ENCODE peak calls at places on chromosomes 3 and 15, in six cellular contexts. One of them, this sample, is unnamed.

GRCh38 chr3:40877651-40878463 is 321.4 kb upstream of the CTNNB1 start:
- DNase-seq in sciatic nerve: peak
- DNase-seq in suprapubic skin: peak
- DNase-seq in AG20443: peak
- DNase-seq in iPS-NIHi11: no peak
- DNase-seq in ACHN: no peak
- DNase-seq in this sample: no peak

GRCh38 chr3:127984241-127984975 is 67.8 kb upstream of the SEC61A1 start:
- DNase-seq in suprapubic skin: no peak
- DNase-seq in AG20443: peak
- DNase-seq in iPS-NIHi11: no peak
- DNase-seq in ACHN: no peak
- DNase-seq in sciatic nerve: no peak
- DNase-seq in this sample: no peak

GRCh38 chr15:98657721-98658120 is 9.4 kb downstream of the IGF1R start:
- DNase-seq in AG20443: no peak
- DNase-seq in ACHN: no peak
- DNase-seq in iPS-NIHi11: no peak
- DNase-seq in sciatic nerve: no peak
- DNase-seq in suprapubic skin: no peak
- DNase-seq in this sample: no peak

GRCh38 chr3:197029511-197030167 is at the start of gene MELTF:
- DNase-seq in ACHN: peak
- DNase-seq in sciatic nerve: no peak
- DNase-seq in iPS-NIHi11: peak
- DNase-seq in AG20443: peak
- DNase-seq in suprapubic skin: peak
- DNase-seq in this sample: peak

GRCh38 chr3:172808969-172809546 is 58.5 kb downstream of the ECT2 start:
- DNase-seq in AG20443: no peak
- DNase-seq in sciatic nerve: no peak
- DNase-seq in suprapubic skin: no peak
- DNase-seq in iPS-NIHi11: no peak
- DNase-seq in ACHN: peak
- DNase-seq in this sample: no peak

GRCh38 chr3:79005084-79005483 is 762.7 kb downstream of the ROBO1 start:
- DNase-seq in sciatic nerve: no peak
- DNase-seq in iPS-NIHi11: no peak
- DNase-seq in AG20443: no peak
- DNase-seq in suprapubic skin: no peak
- DNase-seq in ACHN: no peak
- DNase-seq in this sample: no peak

GRCh38 chr3:196979545-196979944 is 10.9 kb upstream of the PIGZ start:
- DNase-seq in AG20443: peak
- DNase-seq in ACHN: no peak
- DNase-seq in suprapubic skin: no peak
- DNase-seq in sciatic nerve: peak
- DNase-seq in iPS-NIHi11: no peak
- DNase-seq in this sample: no peak

GRCh38 chr3:15820911-15821310 is 23.1 kb upstream of the ANKRD28 start:
- DNase-seq in AG20443: peak
- DNase-seq in ACHN: no peak
- DNase-seq in iPS-NIHi11: no peak
- DNase-seq in suprapubic skin: no peak
- DNase-seq in sciatic nerve: no peak
- DNase-seq in this sample: no peak

GRCh38 chr3:51975857-51976549 is 1.1 kb downstream of the ABHD14A start:
- DNase-seq in sciatic nerve: peak
- DNase-seq in iPS-NIHi11: peak
- DNase-seq in suprapubic skin: peak
- DNase-seq in AG20443: peak
- DNase-seq in ACHN: peak
- DNase-seq in this sample: peak

GRCh38 chr15:50774450-50774849 is 8.9 kb upstream of the SPPL2A start:
- DNase-seq in AG20443: no peak
- DNase-seq in sciatic nerve: no peak
- DNase-seq in iPS-NIHi11: no peak
- DNase-seq in ACHN: no peak
- DNase-seq in suprapubic skin: no peak
- DNase-seq in this sample: no peak

GRCh38 chr3:114435733-114436132 is 141.9 kb downstream of the TIGIT start:
- DNase-seq in suprapubic skin: no peak
- DNase-seq in ACHN: no peak
- DNase-seq in sciatic nerve: no peak
- DNase-seq in AG20443: no peak
- DNase-seq in iPS-NIHi11: no peak
- DNase-seq in this sample: no peak

GRCh38 chr15:81101894-81102815 is 31.9 kb upstream of the CFAP161 start:
- DNase-seq in iPS-NIHi11: no peak
- DNase-seq in sciatic nerve: no peak
- DNase-seq in suprapubic skin: no peak
- DNase-seq in ACHN: no peak
- DNase-seq in AG20443: no peak
- DNase-seq in this sample: no peak

GRCh38 chr3:10341901-10342398 is 21.0 kb upstream of the SEC13 start:
- DNase-seq in AG20443: no peak
- DNase-seq in ACHN: no peak
- DNase-seq in sciatic nerve: no peak
- DNase-seq in iPS-NIHi11: no peak
- DNase-seq in suprapubic skin: no peak
- DNase-seq in this sample: no peak

GRCh38 chr3:17639765-17640164 is 102.7 kb downstream of the TBC1D5 start:
- DNase-seq in suprapubic skin: no peak
- DNase-seq in sciatic nerve: no peak
- DNase-seq in AG20443: peak
- DNase-seq in ACHN: peak
- DNase-seq in iPS-NIHi11: no peak
- DNase-seq in this sample: peak

GRCh38 chr15:51382787-51383186 is 41.3 kb downstream of the GLDN start:
- DNase-seq in suprapubic skin: no peak
- DNase-seq in iPS-NIHi11: peak
- DNase-seq in ACHN: peak
- DNase-seq in AG20443: peak
- DNase-seq in sciatic nerve: no peak
- DNase-seq in this sample: peak

GRCh38 chr15:51366911-51367310 is 25.5 kb downstream of the GLDN start:
- DNase-seq in iPS-NIHi11: no peak
- DNase-seq in AG20443: peak
- DNase-seq in ACHN: no peak
- DNase-seq in suprapubic skin: peak
- DNase-seq in sciatic nerve: no peak
- DNase-seq in this sample: no peak

GRCh38 chr15:39132071-39132470 is 448.8 kb upstream of the THBS1 start:
- DNase-seq in AG20443: no peak
- DNase-seq in sciatic nerve: no peak
- DNase-seq in iPS-NIHi11: no peak
- DNase-seq in ACHN: no peak
- DNase-seq in suprapubic skin: no peak
- DNase-seq in this sample: no peak

GRCh38 chr3:47799733-47800132 is 3.2 kb upstream of the DHX30 start:
- DNase-seq in suprapubic skin: no peak
- DNase-seq in iPS-NIHi11: no peak
- DNase-seq in ACHN: peak
- DNase-seq in sciatic nerve: no peak
- DNase-seq in AG20443: no peak
- DNase-seq in this sample: no peak

GRCh38 chr3:197866035-197866434 is 75.0 kb downstream of the LRCH3 start:
- DNase-seq in sciatic nerve: no peak
- DNase-seq in AG20443: no peak
- DNase-seq in suprapubic skin: no peak
- DNase-seq in ACHN: no peak
- DNase-seq in iPS-NIHi11: no peak
- DNase-seq in this sample: no peak

GRCh38 chr15:59501531-59502113 is 63.6 kb downstream of the FAM81A start:
- DNase-seq in AG20443: peak
- DNase-seq in ACHN: peak
- DNase-seq in sciatic nerve: no peak
- DNase-seq in iPS-NIHi11: peak
- DNase-seq in suprapubic skin: no peak
- DNase-seq in this sample: peak

GRCh38 chr3:37150621-37151020 is 23.8 kb downstream of the LRRFIP2 start:
- DNase-seq in iPS-NIHi11: no peak
- DNase-seq in sciatic nerve: no peak
- DNase-seq in suprapubic skin: no peak
- DNase-seq in AG20443: no peak
- DNase-seq in ACHN: no peak
- DNase-seq in this sample: no peak

GRCh38 chr3:38538773-38539353 is 42.7 kb downstream of the EXOG start:
- DNase-seq in AG20443: no peak
- DNase-seq in suprapubic skin: no peak
- DNase-seq in sciatic nerve: no peak
- DNase-seq in iPS-NIHi11: no peak
- DNase-seq in ACHN: no peak
- DNase-seq in this sample: no peak

GRCh38 chr3:120275553-120276092 is 9.4 kb downstream of the GPR156 start:
- DNase-seq in AG20443: no peak
- DNase-seq in ACHN: no peak
- DNase-seq in suprapubic skin: no peak
- DNase-seq in iPS-NIHi11: no peak
- DNase-seq in sciatic nerve: no peak
- DNase-seq in this sample: no peak

GRCh38 chr3:123953735-123954134 is 7.3 kb downstream of the CCDC14 start:
- DNase-seq in AG20443: no peak
- DNase-seq in iPS-NIHi11: no peak
- DNase-seq in suprapubic skin: no peak
- DNase-seq in ACHN: no peak
- DNase-seq in sciatic nerve: no peak
- DNase-seq in this sample: no peak

GRCh38 chr15:98002874-98003273 is 42.4 kb downstream of the ARRDC4 start:
- DNase-seq in ACHN: no peak
- DNase-seq in suprapubic skin: no peak
- DNase-seq in AG20443: no peak
- DNase-seq in sciatic nerve: no peak
- DNase-seq in iPS-NIHi11: no peak
- DNase-seq in this sample: no peak

GRCh38 chr3:50095352-50095998 is 6.8 kb downstream of the RBM5 start:
- DNase-seq in AG20443: no peak
- DNase-seq in suprapubic skin: no peak
- DNase-seq in ACHN: no peak
- DNase-seq in iPS-NIHi11: no peak
- DNase-seq in sciatic nerve: no peak
- DNase-seq in this sample: peak

GRCh38 chr3:52084954-52085730 is 28.8 kb upstream of the DUSP7 start:
- DNase-seq in iPS-NIHi11: no peak
- DNase-seq in ACHN: no peak
- DNase-seq in sciatic nerve: no peak
- DNase-seq in suprapubic skin: no peak
- DNase-seq in AG20443: no peak
- DNase-seq in this sample: no peak

GRCh38 chr15:68265674-68266073 is 11.9 kb upstream of the FEM1B start:
- DNase-seq in suprapubic skin: no peak
- DNase-seq in AG20443: no peak
- DNase-seq in iPS-NIHi11: no peak
- DNase-seq in sciatic nerve: no peak
- DNase-seq in ACHN: no peak
- DNase-seq in this sample: no peak

GRCh38 chr15:62270216-62270921 is 105.3 kb upstream of the C2CD4B start:
- DNase-seq in AG20443: no peak
- DNase-seq in ACHN: no peak
- DNase-seq in iPS-NIHi11: no peak
- DNase-seq in sciatic nerve: no peak
- DNase-seq in suprapubic skin: no peak
- DNase-seq in this sample: no peak

GRCh38 chr15:29156521-29156920 is 113.1 kb downstream of the NSMCE3 start:
- DNase-seq in sciatic nerve: no peak
- DNase-seq in suprapubic skin: peak
- DNase-seq in AG20443: no peak
- DNase-seq in iPS-NIHi11: no peak
- DNase-seq in ACHN: no peak
- DNase-seq in this sample: no peak

GRCh38 chr15:48680841-48681240 is 35.3 kb upstream of the FBN1 start:
- DNase-seq in ACHN: no peak
- DNase-seq in AG20443: peak
- DNase-seq in iPS-NIHi11: no peak
- DNase-seq in sciatic nerve: no peak
- DNase-seq in suprapubic skin: no peak
- DNase-seq in this sample: no peak

GRCh38 chr3:101156787-101157345 is 163.5 kb downstream of the IMPG2 start:
- DNase-seq in suprapubic skin: no peak
- DNase-seq in AG20443: no peak
- DNase-seq in sciatic nerve: no peak
- DNase-seq in ACHN: no peak
- DNase-seq in iPS-NIHi11: no peak
- DNase-seq in this sample: no peak

This sample was measured in hepatic stellate cell.